ENCODE peak calls at places on chromosomes 5 and 9, in four cellular contexts. One of them, this sample, is unnamed.

GRCh38 chr9:14690986-14691730 is 2.1 kb downstream of the ZDHHC21 start:
- DNase-seq in coronary artery: no peak
- DNase-seq in AG04450: no peak
- DNase-seq in astrocyte: no peak
- DNase-seq in this sample: no peak

GRCh38 chr5:150372626-150373025 is 15.1 kb downstream of the TCOF1 start:
- DNase-seq in coronary artery: no peak
- DNase-seq in AG04450: no peak
- DNase-seq in astrocyte: no peak
- DNase-seq in this sample: no peak

GRCh38 chr5:159448-160172 is 31.7 kb upstream of the LRRC14B start:
- DNase-seq in coronary artery: peak; percentile 29
- DNase-seq in AG04450: peak; percentile 47
- DNase-seq in astrocyte: peak; percentile 87
- DNase-seq in this sample: no peak

GRCh38 chr5:60649288-60649917 is 50.6 kb downstream of the DEPDC1B start:
- DNase-seq in coronary artery: no peak
- DNase-seq in AG04450: peak; percentile 11
- DNase-seq in astrocyte: peak; percentile 13
- DNase-seq in this sample: no peak

GRCh38 chr5:78009937-78010527 is 233.9 kb upstream of the TBCA start:
- DNase-seq in coronary artery: no peak
- DNase-seq in AG04450: peak; percentile 80
- DNase-seq in astrocyte: peak; percentile 80
- DNase-seq in this sample: no peak

GRCh38 chr5:115246361-115246991 is 16.2 kb downstream of the PGGT1B start:
- DNase-seq in coronary artery: no peak
- DNase-seq in AG04450: no peak
- DNase-seq in astrocyte: peak; percentile 11
- DNase-seq in this sample: no peak

GRCh38 chr5:123155511-123155923 is 66.5 kb downstream of the PRDM6 start:
- DNase-seq in coronary artery: no peak
- DNase-seq in AG04450: no peak
- DNase-seq in astrocyte: peak; percentile 8
- DNase-seq in this sample: peak; percentile 27

GRCh38 chr9:93852728-93853127 is 102.4 kb downstream of the BARX1 start:
- DNase-seq in coronary artery: no peak
- DNase-seq in AG04450: no peak
- DNase-seq in astrocyte: no peak
- DNase-seq in this sample: no peak

GRCh38 chr9:133202688-133203453 is 6.2 kb downstream of the OBP2B start:
- DNase-seq in coronary artery: no peak
- DNase-seq in AG04450: no peak
- DNase-seq in astrocyte: no peak
- DNase-seq in this sample: no peak

GRCh38 chr5:115600771-115601170 is 1.5 kb downstream of the TICAM2 start:
- DNase-seq in coronary artery: no peak
- DNase-seq in AG04450: no peak
- DNase-seq in astrocyte: peak; percentile 23
- DNase-seq in this sample: no peak

GRCh38 chr5:83921794-83922193 is 201.1 kb upstream of the HAPLN1 start:
- DNase-seq in coronary artery: no peak
- DNase-seq in AG04450: no peak
- DNase-seq in astrocyte: peak; percentile 45
- DNase-seq in this sample: no peak

GRCh38 chr5:41707853-41708603 is 162.2 kb downstream of the OXCT1 start:
- DNase-seq in coronary artery: no peak
- DNase-seq in AG04450: peak; percentile 51
- DNase-seq in astrocyte: peak; percentile 20
- DNase-seq in this sample: peak; percentile 5

GRCh38 chr9:95157491-95158151 is 159.9 kb downstream of the FANCC start:
- DNase-seq in coronary artery: no peak
- DNase-seq in AG04450: peak; percentile 87
- DNase-seq in astrocyte: peak; percentile 92
- DNase-seq in this sample: peak; percentile 6

GRCh38 chr9:107737987-107738743 is 248.6 kb upstream of the KLF4 start:
- DNase-seq in coronary artery: peak; percentile 85
- DNase-seq in AG04450: peak; percentile 55
- DNase-seq in astrocyte: peak; percentile 95
- DNase-seq in this sample: peak; percentile 88

GRCh38 chr9:14031761-14032279 is 282.1 kb downstream of the NFIB start:
- DNase-seq in coronary artery: no peak
- DNase-seq in AG04450: no peak
- DNase-seq in astrocyte: peak; percentile 24
- DNase-seq in this sample: no peak

GRCh38 chr5:43514471-43514815 is 505 bp downstream of the C5orf34 start:
- DNase-seq in coronary artery: no peak
- DNase-seq in AG04450: peak; percentile 51
- DNase-seq in astrocyte: peak; percentile 86
- DNase-seq in this sample: peak; percentile 52

GRCh38 chr5:78654386-78654785 is 5.8 kb upstream of the LHFPL2 start:
- DNase-seq in coronary artery: no peak
- DNase-seq in AG04450: no peak
- DNase-seq in astrocyte: no peak
- DNase-seq in this sample: no peak

GRCh38 chr5:3364433-3364832 is 231.2 kb upstream of the IRX1 start:
- DNase-seq in coronary artery: peak; percentile 22
- DNase-seq in AG04450: no peak
- DNase-seq in astrocyte: no peak
- DNase-seq in this sample: no peak

GRCh38 chr5:40904205-40904993 is 4.9 kb upstream of the C7 start:
- DNase-seq in coronary artery: no peak
- DNase-seq in AG04450: peak; percentile 65
- DNase-seq in astrocyte: peak; percentile 46
- DNase-seq in this sample: no peak

GRCh38 chr5:172700686-172701324 is 59.7 kb downstream of the NEURL1B start:
- DNase-seq in coronary artery: no peak
- DNase-seq in AG04450: no peak
- DNase-seq in astrocyte: no peak
- DNase-seq in this sample: no peak

GRCh38 chr5:131952286-131952857 is 6.9 kb upstream of the MEIKIN start:
- DNase-seq in coronary artery: no peak
- DNase-seq in AG04450: no peak
- DNase-seq in astrocyte: no peak
- DNase-seq in this sample: no peak

GRCh38 chr9:131017067-131017466 is 8.1 kb downstream of the LAMC3 start:
- DNase-seq in coronary artery: no peak
- DNase-seq in AG04450: no peak
- DNase-seq in astrocyte: no peak
- DNase-seq in this sample: no peak

GRCh38 chr9:109289931-109290330 is 30.9 kb downstream of the EPB41L4B start:
- DNase-seq in coronary artery: no peak
- DNase-seq in AG04450: no peak
- DNase-seq in astrocyte: no peak
- DNase-seq in this sample: no peak

GRCh38 chr9:68947842-68948569 is 65.9 kb downstream of the PRKACG start:
- DNase-seq in coronary artery: no peak
- DNase-seq in AG04450: no peak
- DNase-seq in astrocyte: no peak
- DNase-seq in this sample: no peak

GRCh38 chr9:133579231-133579560 is 30.0 kb downstream of the FAM163B start:
- DNase-seq in coronary artery: no peak
- DNase-seq in AG04450: no peak
- DNase-seq in astrocyte: no peak
- DNase-seq in this sample: no peak

GRCh38 chr5:62144395-62145022 is 161.5 kb upstream of the KIF2A start:
- DNase-seq in coronary artery: no peak
- DNase-seq in AG04450: no peak
- DNase-seq in astrocyte: peak; percentile 41
- DNase-seq in this sample: peak; percentile 64

GRCh38 chr5:111364992-111365391 is 140.8 kb downstream of the CAMK4 start:
- DNase-seq in coronary artery: no peak
- DNase-seq in AG04450: no peak
- DNase-seq in astrocyte: no peak
- DNase-seq in this sample: no peak

GRCh38 chr5:146878471-146879172 is at the start of gene PPP2R2B:
- DNase-seq in coronary artery: peak; percentile 77
- DNase-seq in AG04450: no peak
- DNase-seq in astrocyte: peak; percentile 70
- DNase-seq in this sample: no peak

GRCh38 chr9:105912868-105913516 is 218.7 kb downstream of the TMEM38B start:
- DNase-seq in coronary artery: no peak
- DNase-seq in AG04450: no peak
- DNase-seq in astrocyte: no peak
- DNase-seq in this sample: peak; percentile 79

GRCh38 chr9:121121582-121122087 is 46.9 kb downstream of the CNTRL start:
- DNase-seq in coronary artery: peak; percentile 99
- DNase-seq in AG04450: peak; percentile 88
- DNase-seq in astrocyte: peak; percentile 93
- DNase-seq in this sample: peak; percentile 76

GRCh38 chr5:136769900-136770684 is 404.7 kb upstream of the TRPC7 start:
- DNase-seq in coronary artery: no peak
- DNase-seq in AG04450: peak; percentile 21
- DNase-seq in astrocyte: peak; percentile 29
- DNase-seq in this sample: peak; percentile 6

GRCh38 chr5:175784230-175784629 is 87.1 kb upstream of the CPLX2 start:
- DNase-seq in coronary artery: no peak
- DNase-seq in AG04450: no peak
- DNase-seq in astrocyte: no peak
- DNase-seq in this sample: no peak

GRCh38 chr9:109588415-109588814 is 90.3 kb upstream of the PTPN3 start:
- DNase-seq in coronary artery: no peak
- DNase-seq in AG04450: no peak
- DNase-seq in astrocyte: no peak
- DNase-seq in this sample: no peak

DNA sequence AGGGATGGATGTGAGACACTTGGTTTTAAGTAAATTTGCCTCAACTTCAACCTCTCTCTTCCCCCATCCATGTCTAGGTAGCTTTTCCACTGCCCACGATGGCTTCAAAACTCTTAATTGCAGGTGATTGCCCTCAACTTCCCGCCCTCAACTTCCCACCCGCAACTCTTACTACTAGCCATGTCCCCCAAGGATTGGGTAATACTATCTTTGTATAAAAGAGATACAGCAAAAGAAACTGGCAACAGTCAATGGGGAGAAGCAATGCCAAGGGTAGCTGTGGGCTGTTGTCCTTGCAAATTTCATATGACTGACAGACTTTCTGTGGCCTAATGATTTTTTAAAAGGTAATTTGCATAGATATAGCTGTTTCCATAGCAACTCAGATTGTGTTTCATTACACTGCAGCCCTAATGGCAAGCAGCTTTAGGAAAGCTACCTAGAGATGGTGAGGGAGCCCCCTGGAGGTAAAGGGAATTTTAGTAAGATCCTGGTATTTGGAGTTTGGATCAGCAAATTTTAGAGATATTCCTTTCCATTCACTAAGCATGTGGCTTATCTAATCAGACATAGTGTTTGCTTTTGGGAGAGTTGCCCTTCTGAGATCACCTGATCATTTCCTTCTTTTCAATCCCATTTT is 421.5 kb upstream of the DAP start:
- DNase-seq in coronary artery: no peak
- DNase-seq in AG04450: no peak
- DNase-seq in astrocyte: peak; percentile 40
- DNase-seq in this sample: no peak
- H3K27ac ChIP-seq in coronary artery: no peak overlapping the region
- H3K27ac ChIP-seq in AG04450: no peak overlapping the region
- H3K27ac ChIP-seq in astrocyte: no peak overlapping the region
- H3K27ac ChIP-seq in this sample: no peak overlapping the region

GRCh38 chr9:87596862-87597261 is 99.2 kb downstream of the DAPK1 start:
- DNase-seq in coronary artery: no peak
- DNase-seq in AG04450: no peak
- DNase-seq in astrocyte: no peak
- DNase-seq in this sample: no peak

GRCh38 chr9:87595605-87596004 is 97.9 kb downstream of the DAPK1 start:
- DNase-seq in coronary artery: no peak
- DNase-seq in AG04450: no peak
- DNase-seq in astrocyte: no peak
- DNase-seq in this sample: no peak

GRCh38 chr9:87594218-87594617 is 96.6 kb downstream of the DAPK1 start:
- DNase-seq in coronary artery: no peak
- DNase-seq in AG04450: no peak
- DNase-seq in astrocyte: peak; percentile 66
- DNase-seq in this sample: no peak

GRCh38 chr9:87592554-87593394 is 95.1 kb downstream of the DAPK1 start:
- DNase-seq in coronary artery: no peak
- DNase-seq in AG04450: no peak
- DNase-seq in astrocyte: peak; percentile 69
- DNase-seq in this sample: no peak

GRCh38 chr9:87594662-87595061 is 97.0 kb downstream of the DAPK1 start:
- DNase-seq in coronary artery: no peak
- DNase-seq in AG04450: no peak
- DNase-seq in astrocyte: no peak
- DNase-seq in this sample: no peak
- H3K27ac ChIP-seq in coronary artery: no peak overlapping the region
- H3K27ac ChIP-seq in AG04450: no peak overlapping the region
- H3K27ac ChIP-seq in astrocyte: no peak overlapping the region
- H3K27ac ChIP-seq in this sample: no peak overlapping the region

GRCh38 chr9:70923941-70924340 is 197.5 kb downstream of the TRPM3 start:
- DNase-seq in coronary artery: no peak
- DNase-seq in AG04450: no peak
- DNase-seq in astrocyte: no peak
- DNase-seq in this sample: no peak
- H3K27ac ChIP-seq in coronary artery: peak overlapping the region; percentile 51
- H3K27ac ChIP-seq in AG04450: no peak overlapping the region
- H3K27ac ChIP-seq in astrocyte: peak overlapping the region; percentile 61
- H3K27ac ChIP-seq in this sample: no peak overlapping the region

GRCh38 chr5:80963521-80963895 is 3.3 kb downstream of the RASGRF2 start:
- DNase-seq in coronary artery: no peak
- DNase-seq in AG04450: no peak
- DNase-seq in astrocyte: no peak
- DNase-seq in this sample: no peak
- H3K27ac ChIP-seq in coronary artery: no peak overlapping the region
- H3K27ac ChIP-seq in AG04450: no peak overlapping the region
- H3K27ac ChIP-seq in astrocyte: no peak overlapping the region
- H3K27ac ChIP-seq in this sample: no peak overlapping the region

GRCh38 chr5:96991708-96992107 is 55.8 kb downstream of the LNPEP start:
- DNase-seq in coronary artery: no peak
- DNase-seq in AG04450: no peak
- DNase-seq in astrocyte: no peak
- DNase-seq in this sample: no peak
- H3K27ac ChIP-seq in coronary artery: no peak overlapping the region
- H3K27ac ChIP-seq in AG04450: no peak overlapping the region
- H3K27ac ChIP-seq in astrocyte: no peak overlapping the region
- H3K27ac ChIP-seq in this sample: no peak overlapping the region

DNA sequence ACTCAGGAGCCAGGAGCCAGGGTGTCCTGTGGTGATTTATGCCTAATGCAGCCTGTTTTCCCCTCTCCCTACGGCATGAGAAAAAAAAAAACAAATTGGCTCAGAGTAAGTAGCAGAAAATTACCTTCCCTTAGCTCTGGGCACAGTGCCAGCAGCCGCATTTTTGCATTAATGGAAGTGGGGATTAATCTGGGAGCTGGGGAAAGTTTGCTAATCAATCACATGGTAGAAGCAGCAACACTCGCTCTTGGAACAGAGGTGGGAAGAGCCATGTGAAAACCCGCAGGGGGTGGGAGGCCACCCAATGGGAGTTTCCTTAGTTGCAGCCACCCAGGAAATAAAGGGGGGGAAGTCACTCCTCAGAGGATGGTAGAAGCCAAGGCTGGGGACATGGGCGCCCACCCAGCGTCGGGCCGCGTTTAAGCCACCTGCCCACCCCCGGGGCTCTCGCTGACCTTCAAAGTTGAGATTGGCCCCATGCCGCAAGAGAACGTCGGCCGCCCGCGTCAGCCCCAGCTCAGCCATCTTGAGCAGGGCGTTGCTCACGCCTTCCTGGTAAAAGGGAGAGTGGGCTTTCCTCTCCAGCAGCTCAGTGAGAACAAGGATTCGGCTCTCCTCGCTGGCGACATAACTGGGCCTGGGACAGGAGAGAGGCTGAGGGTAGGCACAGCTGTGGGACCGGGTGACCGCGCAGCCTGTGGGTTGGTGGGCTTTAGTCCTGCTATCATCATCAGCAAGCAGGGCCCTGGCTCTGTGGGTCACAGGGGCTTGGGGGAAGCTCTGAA is 1.7 kb downstream of the ASB6 start:
- DNase-seq in coronary artery: no peak
- DNase-seq in AG04450: no peak
- DNase-seq in astrocyte: peak; percentile 81
- DNase-seq in this sample: no peak
- H3K27ac ChIP-seq in coronary artery: no peak overlapping the region
- H3K27ac ChIP-seq in AG04450: no peak overlapping the region
- H3K27ac ChIP-seq in astrocyte: no peak overlapping the region
- H3K27ac ChIP-seq in this sample: no peak overlapping the region